ENCODE peak calls at places on chromosome 3, in four cellular contexts. A is MV-4-11; X is right atrium auricular region; I is stimulated activated CD8-positive, alpha-beta memory T cell treated with anti-CD3 and anti-CD28 coated beads, Interleukin-12 subunit alpha, Interleukin-12 subunit beta, amount 100 ng/mL, for 4 hours. Y is an unnamed sample.

GRCh38 chr3:146470424-146470990 is 1.1 kb upstream of the PLSCR2 start:
- DNase-seq in I (no peak), A (no peak), X (no peak), Y (no peak)

GRCh38 chr3:163541629-163542028 is 1536.7 kb downstream of the SI start:
- DNase-seq in X (no peak), A (no peak), I (no peak), Y (no peak)

GRCh38 chr3:143998266-143998665 is 26.6 kb downstream of the DIPK2A start:
- DNase-seq in I (no peak), A (peak; percentile 99), X (no peak), Y (no peak)

GRCh38 chr3:139123377-139124095 is 78.8 kb upstream of the PRR23C start:
- DNase-seq in A (no peak), X (no peak), I (no peak), Y (no peak)

GRCh38 chr3:193134895-193135294 is 106.1 kb upstream of the PLAAT1 start:
- DNase-seq in I (no peak), A (no peak), X (no peak), Y (no peak)

GRCh38 chr3:85567074-85567676 is 608.4 kb downstream of the CADM2 start:
- DNase-seq in X (no peak), A (peak; percentile 44), I (no peak), Y (peak; percentile 47)

GRCh38 chr3:134364936-134365765 is 9.1 kb downstream of the AMOTL2 start:
- DNase-seq in X (no peak), I (no peak), A (no peak), Y (no peak)

GRCh38 chr3:184662192-184662591 is 49.7 kb downstream of the MAGEF1 start:
- DNase-seq in A (no peak), I (no peak), X (no peak), Y (no peak)

GRCh38 chr3:4722103-4722502 is 229.0 kb downstream of the ITPR1 start:
- DNase-seq in A (peak; percentile 68), X (no peak), I (no peak), Y (peak; percentile 62)

GRCh38 chr3:58609990-58610389 is 32.8 kb upstream of the FAM107A start:
- DNase-seq in I (no peak), X (no peak), A (no peak), Y (no peak)

GRCh38 chr3:33105341-33105943 is 8.4 kb upstream of the CRTAP start:
- DNase-seq in X (no peak), A (peak; percentile 58), I (no peak), Y (no peak)

Y was measured in left cardiac atrium.